ENCODE peak calls at places on chromosomes 4 and X, in ten cellular contexts. One of them, this sample, is unnamed. For H3K4me1, the result is how much of the 10 kb centered on the place peaks cover.

GRCh38 chr4:64079316-64079715 is 329.9 kb downstream of the TECRL start:
- DNase-seq in IMR-90: no peak
- DNase-seq in breast epithelium: no peak
- DNase-seq in sigmoid colon: no peak
- DNase-seq in tibial nerve: no peak
- DNase-seq in mesendoderm: no peak
- DNase-seq in hepatocyte: no peak
- DNase-seq in effector memory CD4-positive, alpha-beta T cell: no peak
- DNase-seq in K562: no peak
- DNase-seq in gastrocnemius medialis: no peak
- DNase-seq in this sample: no peak

GRCh38 chr4:102541708-102542107 is 40.5 kb downstream of the NFKB1 start:
- DNase-seq in IMR-90: no peak
- DNase-seq in gastrocnemius medialis: no peak
- DNase-seq in K562: no peak
- DNase-seq in sigmoid colon: no peak
- DNase-seq in mesendoderm: peak
- DNase-seq in effector memory CD4-positive, alpha-beta T cell: no peak
- DNase-seq in hepatocyte: no peak
- DNase-seq in breast epithelium: no peak
- DNase-seq in tibial nerve: no peak
- DNase-seq in this sample: no peak

GRCh38 chrX:8404958-8405357 is 59.7 kb upstream of the VCX3B start:
- DNase-seq in IMR-90: no peak
- DNase-seq in sigmoid colon: no peak
- DNase-seq in gastrocnemius medialis: no peak
- DNase-seq in breast epithelium: no peak
- DNase-seq in K562: no peak
- DNase-seq in mesendoderm: no peak
- DNase-seq in tibial nerve: no peak
- DNase-seq in effector memory CD4-positive, alpha-beta T cell: no peak
- DNase-seq in hepatocyte: no peak
- DNase-seq in this sample: no peak

GRCh38 chr4:155032521-155033229 is 175.8 kb upstream of the NPY2R start:
- DNase-seq in mesendoderm: no peak
- DNase-seq in sigmoid colon: no peak
- DNase-seq in tibial nerve: no peak
- DNase-seq in effector memory CD4-positive, alpha-beta T cell: no peak
- DNase-seq in gastrocnemius medialis: no peak
- DNase-seq in hepatocyte: no peak
- DNase-seq in IMR-90: no peak
- DNase-seq in breast epithelium: no peak
- DNase-seq in K562: no peak
- DNase-seq in this sample: no peak

GRCh38 chr4:119589165-119589564 is 39.4 kb downstream of the PDE5A start:
- DNase-seq in IMR-90: peak
- DNase-seq in sigmoid colon: no peak
- DNase-seq in effector memory CD4-positive, alpha-beta T cell: no peak
- DNase-seq in tibial nerve: no peak
- DNase-seq in gastrocnemius medialis: no peak
- DNase-seq in breast epithelium: no peak
- DNase-seq in mesendoderm: no peak
- DNase-seq in hepatocyte: no peak
- DNase-seq in K562: no peak
- DNase-seq in this sample: no peak

GRCh38 chrX:154432210-154432609 is 3.7 kb downstream of the ATP6AP1 start:
- DNase-seq in sigmoid colon: no peak
- DNase-seq in gastrocnemius medialis: no peak
- DNase-seq in effector memory CD4-positive, alpha-beta T cell: no peak
- DNase-seq in breast epithelium: no peak
- DNase-seq in hepatocyte: no peak
- DNase-seq in K562: no peak
- DNase-seq in tibial nerve: no peak
- DNase-seq in IMR-90: no peak
- DNase-seq in mesendoderm: no peak
- DNase-seq in this sample: no peak

GRCh38 chr4:75142377-75142776 is 209.5 kb downstream of the PARM1 start:
- DNase-seq in breast epithelium: no peak
- DNase-seq in tibial nerve: no peak
- DNase-seq in K562: no peak
- DNase-seq in gastrocnemius medialis: no peak
- DNase-seq in effector memory CD4-positive, alpha-beta T cell: no peak
- DNase-seq in mesendoderm: no peak
- DNase-seq in hepatocyte: no peak
- DNase-seq in sigmoid colon: no peak
- DNase-seq in IMR-90: peak
- DNase-seq in this sample: no peak

GRCh38 chr4:186931519-186931918 is 207.9 kb upstream of the FAT1 start:
- DNase-seq in sigmoid colon: no peak
- DNase-seq in hepatocyte: no peak
- DNase-seq in K562: no peak
- DNase-seq in tibial nerve: no peak
- DNase-seq in breast epithelium: no peak
- DNase-seq in mesendoderm: no peak
- DNase-seq in gastrocnemius medialis: no peak
- DNase-seq in effector memory CD4-positive, alpha-beta T cell: no peak
- DNase-seq in IMR-90: peak
- DNase-seq in this sample: no peak

GRCh38 chr4:140300271-140300970 is 73.0 kb upstream of the SCOC start:
- DNase-seq in gastrocnemius medialis: no peak
- DNase-seq in IMR-90: peak
- DNase-seq in breast epithelium: no peak
- DNase-seq in tibial nerve: no peak
- DNase-seq in effector memory CD4-positive, alpha-beta T cell: no peak
- DNase-seq in mesendoderm: peak
- DNase-seq in K562: no peak
- DNase-seq in hepatocyte: peak
- DNase-seq in sigmoid colon: no peak
- DNase-seq in this sample: no peak

GRCh38 chrX:80817002-80817401 is 7.3 kb upstream of the BRWD3 start:
- DNase-seq in K562: no peak
- DNase-seq in gastrocnemius medialis: no peak
- DNase-seq in mesendoderm: no peak
- DNase-seq in IMR-90: no peak
- DNase-seq in sigmoid colon: no peak
- DNase-seq in tibial nerve: no peak
- DNase-seq in breast epithelium: no peak
- DNase-seq in hepatocyte: no peak
- DNase-seq in effector memory CD4-positive, alpha-beta T cell: no peak
- DNase-seq in this sample: no peak

GRCh38 chr4:150518559-150518958 is 63.4 kb upstream of the MAB21L2 start:
- DNase-seq in mesendoderm: peak
- DNase-seq in tibial nerve: no peak
- DNase-seq in K562: no peak
- DNase-seq in sigmoid colon: no peak
- DNase-seq in hepatocyte: no peak
- DNase-seq in IMR-90: peak
- DNase-seq in effector memory CD4-positive, alpha-beta T cell: no peak
- DNase-seq in gastrocnemius medialis: no peak
- DNase-seq in breast epithelium: no peak
- DNase-seq in this sample: no peak

GRCh38 chr4:186445040-186445439 is 110.3 kb downstream of the MTNR1A start:
- DNase-seq in sigmoid colon: no peak
- DNase-seq in gastrocnemius medialis: no peak
- DNase-seq in breast epithelium: no peak
- DNase-seq in tibial nerve: no peak
- DNase-seq in K562: no peak
- DNase-seq in effector memory CD4-positive, alpha-beta T cell: no peak
- DNase-seq in IMR-90: no peak
- DNase-seq in mesendoderm: no peak
- DNase-seq in hepatocyte: no peak
- DNase-seq in this sample: no peak

DNA sequence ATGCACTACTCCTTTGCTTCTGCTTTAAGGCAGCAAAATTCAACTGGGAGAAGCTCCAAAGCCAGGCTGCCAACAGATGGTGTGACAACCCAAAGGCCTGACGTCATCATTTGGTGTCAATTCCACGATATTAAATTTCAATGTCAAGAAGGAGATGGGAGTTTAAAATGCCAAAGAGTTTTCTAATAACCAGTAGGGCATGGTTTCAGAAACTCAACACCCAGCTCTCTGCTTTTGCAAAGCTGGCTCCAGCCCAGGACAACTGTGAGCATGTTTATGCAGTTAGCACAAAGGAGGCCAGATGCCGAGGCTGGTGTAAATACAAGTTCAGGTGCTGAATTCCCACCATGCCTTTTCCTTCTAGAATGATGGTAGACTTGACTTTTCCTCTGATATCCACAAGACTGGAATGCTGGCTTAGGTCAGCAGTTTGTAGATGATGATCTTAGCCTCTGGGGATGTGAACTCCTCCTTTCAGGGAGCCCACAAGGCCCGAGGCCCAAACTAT is 67.3 kb downstream of the AFAP1 start:
- DNase-seq in tibial nerve: peak
- DNase-seq in sigmoid colon: peak
- DNase-seq in mesendoderm: peak
- DNase-seq in breast epithelium: no peak
- DNase-seq in effector memory CD4-positive, alpha-beta T cell: no peak
- DNase-seq in gastrocnemius medialis: peak
- DNase-seq in hepatocyte: peak
- DNase-seq in K562: no peak
- DNase-seq in IMR-90: peak
- DNase-seq in this sample: no peak
- H3K4me1 ChIP-seq in tibial nerve: under half
- H3K4me1 ChIP-seq in sigmoid colon: half or more
- H3K4me1 ChIP-seq in mesendoderm: under half
- H3K4me1 ChIP-seq in breast epithelium: under half
- H3K4me1 ChIP-seq in effector memory CD4-positive, alpha-beta T cell: under half
- H3K4me1 ChIP-seq in gastrocnemius medialis: under half
- H3K4me1 ChIP-seq in hepatocyte: under half
- H3K4me1 ChIP-seq in K562: under half
- H3K4me1 ChIP-seq in IMR-90: under half
- H3K4me1 ChIP-seq in this sample: under half

DNA sequence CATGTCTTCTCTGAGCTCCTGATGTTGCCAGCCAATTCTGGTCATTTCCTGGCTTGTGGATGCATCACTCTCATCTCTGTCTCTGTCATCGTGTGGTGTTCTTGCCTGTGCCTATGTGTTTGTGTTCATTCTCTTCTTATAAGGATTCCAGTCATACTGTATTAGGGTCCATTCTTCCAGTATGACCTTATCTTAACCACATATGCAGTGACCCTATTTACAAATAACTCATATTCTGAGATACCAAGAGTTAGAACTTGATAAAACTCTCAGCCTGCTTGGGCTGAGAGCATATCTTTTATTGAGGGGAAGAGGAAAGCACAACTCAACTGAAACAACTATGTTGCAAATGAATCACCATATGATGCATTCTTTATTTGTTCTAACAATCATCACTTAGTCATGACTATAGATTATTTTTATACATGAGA is 189.0 kb upstream of the ANXA10 start:
- DNase-seq in hepatocyte: no peak
- DNase-seq in gastrocnemius medialis: no peak
- DNase-seq in IMR-90: peak
- DNase-seq in mesendoderm: no peak
- DNase-seq in breast epithelium: no peak
- DNase-seq in K562: no peak
- DNase-seq in tibial nerve: no peak
- DNase-seq in effector memory CD4-positive, alpha-beta T cell: no peak
- DNase-seq in sigmoid colon: no peak
- DNase-seq in this sample: no peak
- H3K4me3 ChIP-seq in hepatocyte: no peak
- H3K4me3 ChIP-seq in gastrocnemius medialis: no peak
- H3K4me3 ChIP-seq in IMR-90: no peak
- H3K4me3 ChIP-seq in mesendoderm: no peak
- H3K4me3 ChIP-seq in breast epithelium: no peak
- H3K4me3 ChIP-seq in K562: no peak
- H3K4me3 ChIP-seq in tibial nerve: no peak
- H3K4me3 ChIP-seq in effector memory CD4-positive, alpha-beta T cell: no peak
- H3K4me3 ChIP-seq in sigmoid colon: no peak
- H3K4me3 ChIP-seq in this sample: no peak

GRCh38 chrX:13086076-13086475 is 41.7 kb upstream of the FAM9C start:
- DNase-seq in gastrocnemius medialis: no peak
- DNase-seq in mesendoderm: no peak
- DNase-seq in K562: no peak
- DNase-seq in hepatocyte: no peak
- DNase-seq in IMR-90: no peak
- DNase-seq in tibial nerve: no peak
- DNase-seq in sigmoid colon: no peak
- DNase-seq in effector memory CD4-positive, alpha-beta T cell: no peak
- DNase-seq in breast epithelium: no peak
- DNase-seq in this sample: peak

GRCh38 chrX:13084611-13085010 is 40.2 kb upstream of the FAM9C start:
- DNase-seq in effector memory CD4-positive, alpha-beta T cell: no peak
- DNase-seq in IMR-90: no peak
- DNase-seq in hepatocyte: no peak
- DNase-seq in K562: no peak
- DNase-seq in sigmoid colon: no peak
- DNase-seq in tibial nerve: no peak
- DNase-seq in gastrocnemius medialis: no peak
- DNase-seq in mesendoderm: peak
- DNase-seq in breast epithelium: no peak
- DNase-seq in this sample: no peak

GRCh38 chrX:13088155-13088485 is 43.7 kb upstream of the FAM9C start:
- DNase-seq in effector memory CD4-positive, alpha-beta T cell: no peak
- DNase-seq in breast epithelium: no peak
- DNase-seq in K562: no peak
- DNase-seq in sigmoid colon: no peak
- DNase-seq in gastrocnemius medialis: no peak
- DNase-seq in IMR-90: no peak
- DNase-seq in hepatocyte: no peak
- DNase-seq in mesendoderm: no peak
- DNase-seq in tibial nerve: no peak
- DNase-seq in this sample: no peak

GRCh38 chrX:13087322-13088154 is 43.1 kb upstream of the FAM9C start:
- DNase-seq in effector memory CD4-positive, alpha-beta T cell: peak
- DNase-seq in tibial nerve: no peak
- DNase-seq in IMR-90: peak
- DNase-seq in gastrocnemius medialis: no peak
- DNase-seq in sigmoid colon: no peak
- DNase-seq in breast epithelium: no peak
- DNase-seq in K562: no peak
- DNase-seq in hepatocyte: no peak
- DNase-seq in mesendoderm: no peak
- DNase-seq in this sample: peak

DNA sequence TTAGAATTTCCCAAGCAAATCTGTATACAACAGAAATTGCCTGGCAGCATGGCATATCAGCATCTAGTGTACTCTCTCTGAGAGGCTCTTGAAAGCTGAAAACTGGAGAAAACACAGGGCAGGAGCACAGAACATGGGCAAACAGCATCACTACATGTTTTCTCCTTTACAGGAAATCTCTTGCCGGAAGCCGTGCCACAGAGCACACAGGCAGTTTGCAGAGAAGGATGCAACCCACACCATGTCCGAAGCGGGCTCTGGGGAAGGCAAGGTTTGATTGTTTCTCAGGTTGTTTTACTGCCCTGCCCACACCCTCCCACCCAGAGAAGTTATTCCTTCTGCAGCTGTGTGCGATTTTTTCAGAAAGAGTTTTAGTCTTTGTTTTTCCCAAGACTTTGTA is 41.1 kb upstream of the FAM9C start:
- DNase-seq in K562: no peak
- DNase-seq in breast epithelium: no peak
- DNase-seq in gastrocnemius medialis: no peak
- DNase-seq in sigmoid colon: no peak
- DNase-seq in tibial nerve: no peak
- DNase-seq in effector memory CD4-positive, alpha-beta T cell: peak
- DNase-seq in hepatocyte: no peak
- DNase-seq in mesendoderm: no peak
- DNase-seq in IMR-90: no peak
- DNase-seq in this sample: peak
- H3K4me1 ChIP-seq in K562: under half
- H3K4me1 ChIP-seq in breast epithelium: under half
- H3K4me1 ChIP-seq in gastrocnemius medialis: under half
- H3K4me1 ChIP-seq in sigmoid colon: under half
- H3K4me1 ChIP-seq in tibial nerve: under half
- H3K4me1 ChIP-seq in effector memory CD4-positive, alpha-beta T cell: under half
- H3K4me1 ChIP-seq in hepatocyte: under half
- H3K4me1 ChIP-seq in mesendoderm: under half
- H3K4me1 ChIP-seq in IMR-90: under half
- H3K4me1 ChIP-seq in this sample: half or more

GRCh38 chrX:49166914-49167739 is 4.6 kb downstream of the MAGIX start:
- DNase-seq in IMR-90: peak
- DNase-seq in effector memory CD4-positive, alpha-beta T cell: peak
- DNase-seq in K562: peak
- DNase-seq in tibial nerve: peak
- DNase-seq in mesendoderm: peak
- DNase-seq in hepatocyte: peak
- DNase-seq in gastrocnemius medialis: peak
- DNase-seq in sigmoid colon: peak
- DNase-seq in breast epithelium: no peak
- DNase-seq in this sample: peak
- H3K4me3 ChIP-seq in IMR-90: peak
- H3K4me3 ChIP-seq in effector memory CD4-positive, alpha-beta T cell: peak
- H3K4me3 ChIP-seq in K562: peak
- H3K4me3 ChIP-seq in tibial nerve: peak
- H3K4me3 ChIP-seq in mesendoderm: no peak
- H3K4me3 ChIP-seq in hepatocyte: no peak
- H3K4me3 ChIP-seq in gastrocnemius medialis: peak
- H3K4me3 ChIP-seq in sigmoid colon: peak
- H3K4me3 ChIP-seq in breast epithelium: peak
- H3K4me3 ChIP-seq in this sample: peak

This sample was measured in CD4-positive, CD25-positive, alpha-beta regulatory T cell.